ENCODE peak calls at places on chromosomes 6 and 20, in four cellular contexts. One of them, this sample, is unnamed.

GRCh38 chr6:113855500-113856010 is 1.6 kb upstream of the MARCKS start:
- DNase-seq in tibial artery: no peak
- DNase-seq in GM13976: peak; percentile 31
- DNase-seq in HFF-Myc: no peak
- DNase-seq in this sample: no peak

GRCh38 chr20:51206032-51206662 is 183.2 kb upstream of the KCNG1 start:
- DNase-seq in GM13976: no peak
- DNase-seq in HFF-Myc: no peak
- DNase-seq in tibial artery: no peak
- DNase-seq in this sample: no peak

GRCh38 chr6:87706187-87706966 is 4.3 kb upstream of the AKIRIN2 start:
- DNase-seq in tibial artery: no peak
- DNase-seq in HFF-Myc: no peak
- DNase-seq in GM13976: no peak
- DNase-seq in this sample: no peak

GRCh38 chr6:122696079-122696478 is 83.4 kb upstream of the FABP7 start:
- DNase-seq in HFF-Myc: peak; percentile 21
- DNase-seq in GM13976: no peak
- DNase-seq in tibial artery: no peak
- DNase-seq in this sample: no peak

GRCh38 chr6:157393667-157394329 is 12.8 kb downstream of the ZDHHC14 start:
- DNase-seq in HFF-Myc: no peak
- DNase-seq in GM13976: no peak
- DNase-seq in tibial artery: no peak
- DNase-seq in this sample: no peak

GRCh38 chr6:8678466-8678865 is 243.1 kb upstream of the SLC35B3 start:
- DNase-seq in tibial artery: no peak
- DNase-seq in GM13976: no peak
- DNase-seq in HFF-Myc: no peak
- DNase-seq in this sample: no peak

GRCh38 chr20:1083431-1084080 is 34.8 kb upstream of the PSMF1 start:
- DNase-seq in HFF-Myc: no peak
- DNase-seq in GM13976: no peak
- DNase-seq in tibial artery: no peak
- DNase-seq in this sample: no peak

GRCh38 chr6:135291288-135292116 is 110.4 kb downstream of the MYB start:
- DNase-seq in GM13976: no peak
- DNase-seq in HFF-Myc: no peak
- DNase-seq in tibial artery: no peak
- DNase-seq in this sample: no peak

GRCh38 chr6:134169881-134170486 is 117.6 kb upstream of the SLC2A12 start:
- DNase-seq in tibial artery: no peak
- DNase-seq in GM13976: no peak
- DNase-seq in HFF-Myc: no peak
- DNase-seq in this sample: peak; percentile 53

GRCh38 chr6:10343320-10343719 is 71.6 kb downstream of the TFAP2A start:
- DNase-seq in GM13976: no peak
- DNase-seq in tibial artery: no peak
- DNase-seq in HFF-Myc: no peak
- DNase-seq in this sample: no peak

GRCh38 chr6:161393839-161394364 is 120.0 kb upstream of the AGPAT4 start:
- DNase-seq in tibial artery: no peak
- DNase-seq in GM13976: peak; percentile 77
- DNase-seq in HFF-Myc: peak; percentile 69
- DNase-seq in this sample: no peak

GRCh38 chr20:63309261-63310071 is 16.5 kb downstream of the COL20A1 start:
- DNase-seq in HFF-Myc: no peak
- DNase-seq in tibial artery: no peak
- DNase-seq in GM13976: peak; percentile 81
- DNase-seq in this sample: peak; percentile 48

GRCh38 chr6:33075568-33076405 is at the start of gene HLA-DPB1:
- DNase-seq in tibial artery: no peak
- DNase-seq in HFF-Myc: no peak
- DNase-seq in GM13976: peak; percentile 84
- DNase-seq in this sample: no peak

GRCh38 chr6:84651583-84651982 is 112.8 kb downstream of the TBX18 start:
- DNase-seq in tibial artery: no peak
- DNase-seq in HFF-Myc: no peak
- DNase-seq in GM13976: no peak
- DNase-seq in this sample: no peak

This sample was measured in psoas muscle.